ENCODE peak calls at places on chromosome 12, in four cellular contexts. X is H1, Y is SK-N-SH, S is HCT116. F is an unnamed sample.

GRCh38 chr12:120117961-120118709 is 1.6 kb upstream of the RAB35 start:
- DNase-seq in X (no peak), Y (no peak), S (no peak), F (no peak)

GRCh38 chr12:13713746-13714400 is 267.5 kb downstream of the GRIN2B start:
- DNase-seq in X (no peak), S (no peak), Y (no peak), F (no peak)

GRCh38 chr12:88665051-88665450 is 84.8 kb upstream of the KITLG start:
- DNase-seq in X (no peak), S (no peak), Y (no peak), F (no peak)

GRCh38 chr12:7832059-7832696 is 40.5 kb downstream of the SLC2A14 start:
- DNase-seq in S (peak; percentile 32), Y (peak; percentile 49), X (no peak), F (peak; percentile 54)

GRCh38 chr12:58269476-58269875 is 328.1 kb downstream of the ATP23 start:
- DNase-seq in X (no peak), S (no peak), Y (no peak), F (no peak)

GRCh38 chr12:17169726-17170471 is 563.9 kb upstream of the LMO3 start:
- DNase-seq in S (no peak), Y (no peak), X (no peak), F (no peak)

GRCh38 chr12:98820005-98820404 is 174.9 kb downstream of the APAF1 start:
- DNase-seq in Y (no peak), S (no peak), X (no peak), F (no peak)

GRCh38 chr12:176321-177181 is 37.4 kb downstream of the SLC6A12 start:
- DNase-seq in X (no peak), Y (peak; percentile 75), S (no peak), F (no peak)

GRCh38 chr12:122043476-122043875 is 21.8 kb downstream of the BCL7A start:
- DNase-seq in Y (no peak), X (no peak), S (no peak), F (no peak)

GRCh38 chr12:95202691-95203476 is 14.4 kb downstream of the FGD6 start:
- DNase-seq in Y (no peak), S (no peak), X (no peak), F (no peak)

GRCh38 chr12:3252416-3252815 is 175.2 kb downstream of the TSPAN9 start:
- DNase-seq in X (no peak), S (no peak), Y (no peak), F (no peak)

GRCh38 chr12:51592034-51592705 is 1.1 kb downstream of the SCN8A start:
- DNase-seq in S (no peak), Y (peak; percentile 19), X (peak; percentile 62), F (no peak)

GRCh38 chr12:1204581-1205121 is 213.6 kb downstream of the ERC1 start:
- DNase-seq in S (no peak), Y (peak; percentile 8), X (no peak), F (no peak)

GRCh38 chr12:58695263-58695662 is 225.0 kb downstream of the LRIG3 start:
- DNase-seq in X (no peak), S (no peak), Y (no peak), F (no peak)

GRCh38 chr12:103855036-103855712 is 14.1 kb upstream of the NT5DC3 start:
- DNase-seq in S (no peak), Y (no peak), X (no peak), F (no peak)

GRCh38 chr12:99977550-99977949 is 7.2 kb downstream of the ANKS1B start:
- DNase-seq in X (no peak), Y (no peak), S (no peak), F (no peak)

GRCh38 chr12:1832801-1833595 is 12.6 kb downstream of the LRTM2 start:
- DNase-seq in S (no peak), X (no peak), Y (no peak), F (no peak)

GRCh38 chr12:114013601-114014345 is 47.6 kb upstream of the RBM19 start:
- DNase-seq in Y (peak; percentile 32), S (peak; percentile 31), X (peak; percentile 61), F (peak; percentile 67)

GRCh38 chr12:65430571-65431306 is 152.3 kb downstream of the MSRB3 start:
- DNase-seq in Y (no peak), S (peak; percentile 88), X (no peak), F (no peak)

GRCh38 chr12:132986885-132987225 is 688 bp downstream of the ZNF26 start:
- DNase-seq in S (no peak), X (no peak), Y (no peak), F (peak; percentile 57)

GRCh38 chr12:72057330-72057911 is 118.8 kb downstream of the TPH2 start:
- DNase-seq in Y (no peak), X (no peak), S (no peak), F (no peak)

GRCh38 chr12:47801170-47801903 is 18.4 kb downstream of the HDAC7 start:
- DNase-seq in Y (no peak), S (no peak), X (no peak), F (peak; percentile 49)

GRCh38 chr12:46556820-46557524 is 184.4 kb upstream of the SLC38A2 start:
- DNase-seq in S (peak; percentile 83), Y (no peak), X (no peak), F (no peak)

GRCh38 chr12:65608319-65608916 is 215.9 kb upstream of the HMGA2 start:
- DNase-seq in Y (no peak), S (no peak), X (no peak), F (no peak)

GRCh38 chr12:25502071-25502555 is 51.0 kb downstream of the LMNTD1 start:
- DNase-seq in X (no peak), Y (no peak), S (no peak), F (no peak)

GRCh38 chr12:14213542-14213941 is 151.9 kb upstream of the ATF7IP start:
- DNase-seq in S (peak; percentile 2), X (peak; percentile 33), Y (no peak), F (no peak)

DNA sequence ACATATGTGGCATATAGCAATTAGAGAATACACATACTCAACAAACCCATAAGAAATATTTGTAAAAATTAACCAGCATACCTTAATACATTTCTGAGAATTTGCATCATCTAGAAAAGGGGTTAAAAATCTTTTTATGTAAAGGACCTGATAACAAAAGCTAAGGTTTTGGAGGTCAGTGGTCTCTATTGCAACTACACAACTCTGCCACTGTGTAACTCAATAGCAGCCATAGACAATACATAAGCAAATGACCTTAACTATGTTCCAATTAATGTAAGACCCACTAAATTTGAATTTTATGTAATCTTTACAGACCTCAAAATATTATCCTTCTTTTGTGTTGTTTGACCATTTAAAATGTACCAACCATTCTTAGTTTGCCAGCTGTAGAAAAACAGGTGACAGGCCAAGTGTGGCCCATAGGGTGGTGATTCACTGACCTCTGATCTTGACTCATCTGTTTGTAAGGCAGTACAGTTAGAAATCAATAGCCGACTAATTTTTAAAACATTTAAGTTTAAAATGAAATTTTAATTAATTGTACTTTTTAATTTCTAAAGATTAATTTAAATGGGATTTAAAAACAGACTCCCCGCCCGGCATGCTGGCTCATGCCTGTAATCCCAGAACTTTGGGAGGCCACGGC is 7.4 kb upstream of the EPS8 start:
- DNase-seq in Y (no peak), X (no peak), S (peak; percentile 62), F (no peak)
- TF ChIP-seq JUND in Y (peak; percentile 77), X (no peak), S (peak; percentile 92), F (no peak)

GRCh38 chr12:24177889-24178288 is 228.4 kb upstream of the SOX5 start:
- DNase-seq in Y (no peak), X (no peak), S (no peak), F (no peak)
- TF ChIP-seq JUND in Y (no peak), X (no peak), S (no peak), F (no peak)

GRCh38 chr12:31585271-31585670 is 5.7 kb downstream of the DENND5B start:
- DNase-seq in X (no peak), S (no peak), Y (no peak), F (no peak)
- TF ChIP-seq JUND in X (no peak), S (no peak), Y (peak; percentile 15), F (no peak)

DNA sequence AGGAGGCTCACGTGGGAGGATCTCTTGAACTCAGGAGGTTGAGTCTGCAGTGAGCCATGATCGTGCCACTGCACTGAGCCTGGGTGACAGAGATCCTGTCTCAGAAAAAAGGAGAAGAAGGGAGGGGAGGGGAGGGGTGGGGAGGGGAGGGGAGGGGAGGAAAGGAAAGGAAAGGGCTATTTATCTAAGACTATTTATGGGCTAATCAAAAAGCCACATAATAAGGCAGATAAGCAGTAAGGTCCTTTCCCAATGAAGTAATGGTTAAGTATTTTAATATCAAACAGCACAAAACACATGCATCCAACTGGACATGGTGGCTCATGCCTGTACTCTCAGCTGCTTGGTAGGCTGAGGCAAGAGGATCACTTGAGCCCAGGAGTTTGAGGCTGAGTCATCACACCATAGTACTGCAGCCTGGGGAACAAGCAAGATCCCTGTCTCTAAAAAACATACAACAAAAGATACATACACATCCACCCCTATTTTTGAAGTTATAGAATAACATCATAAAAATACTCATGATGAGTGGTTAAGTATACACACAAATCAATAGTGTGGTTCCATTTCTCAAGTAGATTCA is 9.7 kb downstream of the PAWR start:
- DNase-seq in X (no peak), S (no peak), Y (no peak), F (no peak)
- TF ChIP-seq JUND in X (no peak), S (no peak), Y (no peak), F (no peak)

DNA sequence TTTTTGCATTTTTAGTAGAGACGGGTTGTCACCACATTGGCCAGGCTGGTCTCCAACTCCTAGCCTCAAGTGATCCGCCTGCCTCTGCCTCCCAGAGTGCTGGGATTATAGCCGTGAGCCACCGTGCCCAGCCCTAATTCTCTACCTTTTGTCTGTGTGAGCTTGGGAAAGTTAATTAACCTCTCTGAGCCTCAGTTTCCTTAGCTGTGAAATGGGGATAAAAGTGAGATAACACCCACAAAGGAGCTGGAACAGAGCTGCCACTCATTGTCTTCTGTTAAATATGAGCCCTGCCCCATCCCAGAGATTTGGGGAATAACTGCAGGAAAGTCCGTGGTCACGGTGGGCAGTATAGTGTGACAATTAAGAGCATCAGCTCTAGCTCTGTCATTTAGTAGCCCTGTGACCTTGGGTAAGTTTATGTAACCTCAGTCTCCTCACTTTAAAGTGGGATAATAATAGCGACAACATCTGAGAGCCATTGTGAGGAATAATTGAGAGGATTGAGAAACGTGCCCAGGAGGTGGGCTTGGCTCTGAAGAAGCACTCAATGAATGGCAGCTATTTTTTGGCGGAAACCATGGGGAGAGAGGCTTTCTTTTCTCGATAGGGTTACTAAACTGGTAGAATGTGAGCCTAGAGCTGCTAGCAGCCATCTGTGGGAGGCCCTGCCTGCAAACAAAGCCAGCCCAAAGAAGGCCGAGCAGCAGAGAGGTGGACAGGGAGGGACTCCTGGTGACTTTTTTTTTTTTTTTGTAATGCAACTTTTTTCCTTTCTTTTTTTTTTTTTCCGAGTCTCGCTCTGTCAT is 60.8 kb upstream of the MED13L start:
- DNase-seq in Y (no peak), S (no peak), X (no peak), F (no peak)
- TF ChIP-seq JUND in Y (no peak), S (no peak), X (no peak), F (no peak)

DNA sequence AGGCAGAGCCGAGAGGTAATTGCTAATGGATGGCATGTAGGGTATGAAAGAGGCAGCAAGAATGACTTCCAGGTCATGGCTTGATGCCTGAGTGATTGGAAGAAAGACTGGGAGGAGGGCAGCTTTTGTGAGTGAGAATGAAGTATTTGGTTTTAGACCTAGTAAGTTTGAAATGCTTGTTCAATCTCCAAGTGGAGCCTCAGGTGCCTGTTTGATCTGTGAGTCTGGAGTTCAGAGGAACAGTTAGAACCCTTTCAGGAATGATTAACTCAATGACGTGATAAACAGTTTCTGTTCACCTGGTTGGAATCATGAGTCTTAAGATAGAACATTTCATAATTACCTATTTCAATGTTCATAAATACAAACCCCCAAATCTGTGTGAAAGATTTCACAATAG is 10.4 kb downstream of the KCNJ8 start:
- DNase-seq in X (no peak), Y (no peak), S (no peak), F (no peak)
- TF ChIP-seq JUND in X (no peak), Y (no peak), S (no peak), F (no peak)

GRCh38 chr12:116443706-116444589 is 115.2 kb upstream of the MAP1LC3B2 start:
- DNase-seq in Y (no peak), X (no peak), S (no peak), F (no peak)
- TF ChIP-seq JUND in Y (no peak), X (no peak), S (no peak), F (no peak)